ENCODE peak calls at places on chromosomes 11 and 22, in ten cellular contexts. N is fibroblast of lung; E is COR-L47; X is HT1080; T is activated naive CD4-positive, alpha-beta T cell; C is iPS-NIHi11; L is breast epithelium; J is AG10803; P is amygdala; M is NCI-H460. B is an unnamed sample.

GRCh38 chr11:112837162-112837826 is 123.9 kb upstream of the NCAM1 start:
- DNase-seq in N (no peak), E (no peak), X (peak), T (no peak), C (peak), L (no peak), J (no peak), P (no peak), M (peak), B (no peak)

GRCh38 chr11:22785251-22785650 is 44.4 kb downstream of the SVIP start:
- DNase-seq in N (peak), E (no peak), X (peak), T (no peak), C (no peak), L (no peak), J (no peak), P (no peak), M (no peak), B (no peak)

GRCh38 chr11:12148466-12148865 is 38.1 kb downstream of the MICAL2 start:
- DNase-seq in N (no peak), E (no peak), X (no peak), T (no peak), C (no peak), L (no peak), J (no peak), P (no peak), M (no peak), B (no peak)

GRCh38 chr11:94924074-94925031 is 49.0 kb downstream of the CWC15 start:
- DNase-seq in N (no peak), E (no peak), X (no peak), T (no peak), C (no peak), L (no peak), J (no peak), P (no peak), M (no peak), B (no peak)

GRCh38 chr22:24086310-24086709 is 75.2 kb downstream of the CABIN1 start:
- DNase-seq in N (no peak), E (no peak), X (no peak), T (no peak), C (no peak), L (no peak), J (no peak), P (no peak), M (no peak), B (no peak)

GRCh38 chr22:45971389-45972028 is 5.5 kb downstream of the WNT7B start:
- DNase-seq in N (peak), E (no peak), X (no peak), T (no peak), C (no peak), L (no peak), J (no peak), P (no peak), M (no peak), B (no peak)

GRCh38 chr11:14907411-14908213 is 15.6 kb upstream of the CYP2R1 start:
- DNase-seq in N (peak), E (peak), X (no peak), T (peak), C (peak), L (peak), J (peak), P (no peak), M (peak), B (peak)

GRCh38 chr22:26609287-26609686 is 8.5 kb downstream of the CRYBB1 start:
- DNase-seq in N (no peak), E (no peak), X (no peak), T (no peak), C (no peak), L (no peak), J (no peak), P (no peak), M (no peak), B (no peak)

GRCh38 chr11:75090778-75091177 is 5.9 kb downstream of the OR2AT4 start:
- DNase-seq in N (no peak), E (no peak), X (no peak), T (no peak), C (no peak), L (no peak), J (no peak), P (no peak), M (no peak), B (no peak)

GRCh38 chr11:19680824-19681368 is 31.7 kb upstream of the NAV2 start:
- DNase-seq in N (peak), E (no peak), X (peak), T (no peak), C (no peak), L (no peak), J (peak), P (no peak), M (no peak), B (no peak)

GRCh38 chr11:1482581-1483444 is 3.8 kb downstream of the MOB2 start:
- DNase-seq in N (no peak), E (no peak), X (no peak), T (no peak), C (no peak), L (no peak), J (no peak), P (no peak), M (no peak), B (no peak)

GRCh38 chr11:12799373-12799835 is 125.2 kb downstream of the TEAD1 start:
- DNase-seq in N (peak), E (no peak), X (no peak), T (no peak), C (no peak), L (no peak), J (no peak), P (no peak), M (no peak), B (peak)

GRCh38 chr22:21612858-21613257 is 17.0 kb downstream of the YDJC start:
- DNase-seq in N (no peak), E (no peak), X (no peak), T (no peak), C (no peak), L (no peak), J (no peak), P (no peak), M (no peak), B (no peak)

GRCh38 chr11:87445002-87445401 is 407.3 kb downstream of the TMEM135 start:
- DNase-seq in N (peak), E (no peak), X (peak), T (no peak), C (no peak), L (no peak), J (peak), P (no peak), M (no peak), B (no peak)